ENCODE peak calls at places on chromosomes 13 and 19, in eight cellular contexts. E is hepatocyte, S is A549, W is neural progenitor cell, B is aorta, R is Peyer's patch, P is substantia nigra, F is WERI-Rb-1. X is an unnamed sample.

GRCh38 chr19:15426485-15427349 is 7.9 kb upstream of the AKAP8L start:
- DNase-seq in P (no peak), W (no peak), R (no peak), S (no peak), E (no peak), F (peak; percentile 42), B (no peak), X (no peak)

GRCh38 chr13:90867336-90867683 is 480.2 kb upstream of the MIR17HG start:
- DNase-seq in S (peak; percentile 14), P (peak; percentile 1), B (peak; percentile 78), F (peak; percentile 91), R (peak; percentile 67), W (peak; percentile 81), E (peak; percentile 82), X (peak; percentile 60)

GRCh38 chr19:39363909-39364457 is 21.8 kb downstream of the SAMD4B start:
- DNase-seq in W (no peak), R (no peak), F (no peak), P (peak; percentile 89), B (peak; percentile 70), E (no peak), S (no peak), X (no peak)

GRCh38 chr19:45320997-45321775 is 1.5 kb downstream of the CKM start:
- DNase-seq in B (no peak), E (no peak), S (no peak), R (no peak), P (no peak), W (no peak), F (no peak), X (no peak)

GRCh38 chr13:21616205-21616604 is 12.2 kb upstream of the MICU2 start:
- DNase-seq in S (no peak), W (no peak), E (no peak), R (no peak), B (no peak), F (no peak), P (no peak), X (no peak)

GRCh38 chr13:51726446-51727185 is 77.3 kb downstream of the DHRS12 start:
- DNase-seq in W (no peak), F (no peak), E (no peak), B (no peak), S (no peak), P (no peak), R (no peak), X (no peak)

GRCh38 chr19:9914001-9914314 is 22.4 kb downstream of the OLFM2 start:
- DNase-seq in W (peak; percentile 48), E (no peak), P (no peak), B (no peak), F (no peak), S (peak; percentile 55), R (no peak), X (no peak)

GRCh38 chr19:55272142-55272541 is 7.8 kb downstream of the HSPBP1 start:
- DNase-seq in W (no peak), E (no peak), F (no peak), S (no peak), P (no peak), B (no peak), R (no peak), X (no peak)

GRCh38 chr19:6590458-6591319 is at the start of gene CD70:
- DNase-seq in B (no peak), E (no peak), S (peak; percentile 69), R (peak; percentile 66), F (peak; percentile 75), P (no peak), W (peak; percentile 80), X (no peak)

GRCh38 chr19:2711937-2712205 is 9.3 kb downstream of the DIRAS1 start:
- DNase-seq in P (no peak), E (no peak), R (no peak), B (no peak), F (no peak), S (no peak), W (no peak), X (no peak)

GRCh38 chr13:32910530-32910929 is 105.7 kb upstream of the KL start:
- DNase-seq in E (no peak), B (no peak), F (no peak), R (no peak), S (no peak), W (no peak), P (no peak), X (no peak)

GRCh38 chr19:31054430-31054829 is 294.8 kb downstream of the TSHZ3 start:
- DNase-seq in S (peak; percentile 28), F (peak; percentile 80), E (peak; percentile 44), W (peak; percentile 82), B (no peak), P (no peak), R (peak; percentile 47), X (peak; percentile 27)

GRCh38 chr13:48892311-48892710 is 83.4 kb upstream of the FNDC3A start:
- DNase-seq in R (no peak), B (no peak), E (peak; percentile 30), F (no peak), S (peak; percentile 36), W (no peak), P (no peak), X (peak; percentile 88)

GRCh38 chr19:38990949-38991697 is 15.6 kb upstream of the FBXO17 start:
- DNase-seq in R (no peak), E (no peak), B (no peak), S (no peak), F (no peak), P (no peak), W (no peak), X (no peak)

GRCh38 chr19:17281391-17282304 is at the start of gene ANKLE1:
- DNase-seq in S (no peak), E (no peak), R (peak; percentile 62), W (peak; percentile 54), B (peak; percentile 76), F (no peak), P (no peak), X (no peak)

GRCh38 chr19:782195-783043 is 14.8 kb upstream of the PTBP1 start:
- DNase-seq in P (no peak), F (no peak), E (peak; percentile 68), W (peak; percentile 83), S (peak; percentile 47), B (no peak), R (no peak), X (no peak)

GRCh38 chr13:112248406-112248760 is 127.8 kb upstream of the SPACA7 start:
- DNase-seq in E (no peak), P (no peak), S (no peak), R (no peak), W (no peak), B (no peak), F (no peak), X (no peak)

GRCh38 chr19:12666305-12667048 is at the start of the genes MAN2B1 and WDR83:
- DNase-seq in P (peak; percentile 64), F (peak; percentile 77), W (peak; percentile 94), E (peak; percentile 93), S (peak; percentile 73), R (peak; percentile 88), B (peak; percentile 91), X (no peak)
- H3K27ac ChIP-seq in P (peak within 1 kb of the TSS; percentile 83), F (peak within 1 kb of the TSS; percentile 67), W (no peak within 1 kb of the TSS), E (peak within 1 kb of the TSS; percentile 77), S (peak within 1 kb of the TSS; percentile 82), R (peak within 1 kb of the TSS; percentile 72), B (no peak within 1 kb of the TSS), X (no peak within 1 kb of the TSS)

GRCh38 chr13:47036291-47037008 is 139.6 kb upstream of the HTR2A start:
- DNase-seq in R (no peak), W (peak; percentile 2), B (no peak), F (no peak), S (no peak), P (no peak), E (no peak), X (no peak)
- H3K27ac ChIP-seq in R (no peak overlapping the region), W (no peak overlapping the region), B (no peak overlapping the region), F (no peak overlapping the region), S (no peak overlapping the region), P (no peak overlapping the region), E (no peak overlapping the region), X (no peak overlapping the region)

GRCh38 chr19:52943134-52943883 is 19.4 kb downstream of the ZNF816 start:
- DNase-seq in B (no peak), S (no peak), F (no peak), W (no peak), E (no peak), P (no peak), R (no peak), X (no peak)

GRCh38 chr19:52946322-52947310 is 16.1 kb downstream of the ZNF816 start:
- DNase-seq in E (peak; percentile 78), W (peak; percentile 83), F (peak; percentile 33), R (peak; percentile 52), B (peak; percentile 88), P (peak; percentile 8), S (no peak), X (no peak)

GRCh38 chr19:52943884-52944643 is 18.6 kb downstream of the ZNF816 start:
- DNase-seq in F (peak; percentile 90), R (no peak), W (no peak), P (no peak), B (no peak), S (no peak), E (no peak), X (no peak)

GRCh38 chr19:52948025-52948770 is 14.5 kb downstream of the ZNF816 start:
- DNase-seq in F (no peak), W (no peak), E (no peak), P (no peak), B (no peak), R (no peak), S (no peak), X (no peak)

GRCh38 chr19:52945652-52946321 is 16.9 kb downstream of the ZNF816 start:
- DNase-seq in F (no peak), E (no peak), B (no peak), S (no peak), R (no peak), W (no peak), P (no peak), X (no peak)
- H3K27ac ChIP-seq in F (peak overlapping the region; percentile 91), E (peak overlapping the region; percentile 89), B (no peak overlapping the region), S (no peak overlapping the region), R (no peak overlapping the region), W (no peak overlapping the region), P (no peak overlapping the region), X (peak overlapping the region; percentile 99)

GRCh38 chr13:59747529-59747928 is 416.2 kb downstream of the DIAPH3 start:
- DNase-seq in F (no peak), B (no peak), S (no peak), P (no peak), E (no peak), W (peak; percentile 7), R (no peak), X (no peak)

GRCh38 chr13:59755647-59756290 is 408.0 kb downstream of the DIAPH3 start:
- DNase-seq in S (no peak), P (no peak), F (no peak), E (no peak), B (no peak), W (no peak), R (no peak), X (no peak)

GRCh38 chr13:59746291-59746962 is 417.3 kb downstream of the DIAPH3 start:
- DNase-seq in W (no peak), E (no peak), R (no peak), S (no peak), P (no peak), F (no peak), B (no peak), X (no peak)

GRCh38 chr13:59754411-59754810 is 409.3 kb downstream of the DIAPH3 start:
- DNase-seq in B (no peak), W (no peak), F (no peak), P (no peak), S (no peak), E (no peak), R (no peak), X (no peak)

DNA sequence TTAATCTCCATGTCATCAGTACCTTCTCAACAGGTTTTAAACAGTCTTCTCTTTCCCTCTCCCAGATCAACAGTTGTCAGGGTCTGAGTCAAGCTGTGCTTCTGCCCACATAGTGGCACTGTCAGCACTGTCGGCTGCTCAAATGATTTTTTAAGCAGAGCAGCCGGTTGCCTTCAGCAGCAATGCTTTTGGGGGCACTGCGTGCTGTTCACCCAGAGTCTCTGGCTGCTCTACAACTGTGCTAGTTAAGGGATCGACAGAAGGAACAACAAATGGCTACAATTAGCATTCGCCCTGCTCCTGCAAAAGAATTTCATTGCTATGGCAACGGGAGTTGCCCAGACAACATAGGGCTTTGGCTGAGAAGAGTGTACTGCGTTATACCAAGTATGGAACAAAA is 412.9 kb downstream of the DIAPH3 start:
- DNase-seq in R (no peak), B (no peak), P (peak; percentile 65), F (no peak), W (peak; percentile 90), E (peak; percentile 66), S (no peak), X (no peak)
- H3K27ac ChIP-seq in R (no peak overlapping the region), B (no peak overlapping the region), P (no peak overlapping the region), F (no peak overlapping the region), W (peak overlapping the region; percentile 60), E (peak overlapping the region; percentile 3), S (no peak overlapping the region), X (no peak overlapping the region)

X was measured in epithelial cell of prostate.